ENCODE peak calls at places on chromosomes 13 and 19, in five cellular contexts. One of them, this sample, is unnamed.

GRCh38 chr19:40525234-40526051 is 51.2 kb upstream of the SHKBP1 start:
- DNase-seq in lower leg skin: no peak
- DNase-seq in GM06990: no peak
- DNase-seq in BE2C: no peak
- DNase-seq in neural crest cell: no peak
- DNase-seq in this sample: no peak

GRCh38 chr19:6877766-6878165 is 9.6 kb upstream of the ADGRE1 start:
- DNase-seq in lower leg skin: no peak
- DNase-seq in GM06990: no peak
- DNase-seq in BE2C: no peak
- DNase-seq in neural crest cell: no peak
- DNase-seq in this sample: no peak

GRCh38 chr13:71801781-71802180 is 65.2 kb downstream of the DACH1 start:
- DNase-seq in lower leg skin: no peak
- DNase-seq in GM06990: no peak
- DNase-seq in BE2C: peak
- DNase-seq in neural crest cell: no peak
- DNase-seq in this sample: no peak

GRCh38 chr13:43573361-43573740 is 213.4 kb downstream of the ENOX1 start:
- DNase-seq in lower leg skin: no peak
- DNase-seq in GM06990: no peak
- DNase-seq in BE2C: no peak
- DNase-seq in neural crest cell: no peak
- DNase-seq in this sample: no peak

GRCh38 chr13:82717249-82717648 is 1165.0 kb downstream of the SLITRK1 start:
- DNase-seq in lower leg skin: no peak
- DNase-seq in GM06990: no peak
- DNase-seq in BE2C: no peak
- DNase-seq in neural crest cell: no peak
- DNase-seq in this sample: no peak

GRCh38 chr13:113064534-113065405 is 40.8 kb upstream of the F7 start:
- DNase-seq in lower leg skin: no peak
- DNase-seq in GM06990: no peak
- DNase-seq in BE2C: no peak
- DNase-seq in neural crest cell: no peak
- DNase-seq in this sample: no peak

GRCh38 chr13:53136554-53136953 is 107.9 kb downstream of the OLFM4 start:
- DNase-seq in lower leg skin: no peak
- DNase-seq in GM06990: no peak
- DNase-seq in BE2C: no peak
- DNase-seq in neural crest cell: no peak
- DNase-seq in this sample: no peak

GRCh38 chr13:73717632-73718031 is 416.6 kb downstream of the KLF12 start:
- DNase-seq in lower leg skin: no peak
- DNase-seq in GM06990: no peak
- DNase-seq in BE2C: no peak
- DNase-seq in neural crest cell: no peak
- DNase-seq in this sample: no peak

GRCh38 chr13:40910324-40911050 is 108.6 kb downstream of the ELF1 start:
- DNase-seq in lower leg skin: no peak
- DNase-seq in GM06990: peak
- DNase-seq in BE2C: no peak
- DNase-seq in neural crest cell: no peak
- DNase-seq in this sample: no peak

GRCh38 chr13:95337597-95337996 is 36.3 kb upstream of the ABCC4 start:
- DNase-seq in lower leg skin: no peak
- DNase-seq in GM06990: no peak
- DNase-seq in BE2C: no peak
- DNase-seq in neural crest cell: no peak
- DNase-seq in this sample: no peak

GRCh38 chr19:13401388-13401787 is 104.9 kb downstream of the CACNA1A start:
- DNase-seq in lower leg skin: no peak
- DNase-seq in GM06990: no peak
- DNase-seq in BE2C: peak
- DNase-seq in neural crest cell: no peak
- DNase-seq in this sample: no peak

GRCh38 chr19:5663904-5664303 is 16.4 kb downstream of the MICOS13 start:
- DNase-seq in lower leg skin: no peak
- DNase-seq in GM06990: no peak
- DNase-seq in BE2C: no peak
- DNase-seq in neural crest cell: no peak
- DNase-seq in this sample: no peak

GRCh38 chr13:109154146-109154545 is 524.7 kb downstream of the MYO16 start:
- DNase-seq in lower leg skin: no peak
- DNase-seq in GM06990: no peak
- DNase-seq in BE2C: peak
- DNase-seq in neural crest cell: no peak
- DNase-seq in this sample: no peak

GRCh38 chr19:43311256-43311655 is 41.9 kb upstream of the PSG9 start:
- DNase-seq in lower leg skin: no peak
- DNase-seq in GM06990: no peak
- DNase-seq in BE2C: no peak
- DNase-seq in neural crest cell: no peak
- DNase-seq in this sample: no peak

GRCh38 chr19:40805258-40805868 is 6.4 kb downstream of the EGLN2 start:
- DNase-seq in lower leg skin: no peak
- DNase-seq in GM06990: no peak
- DNase-seq in BE2C: no peak
- DNase-seq in neural crest cell: no peak
- DNase-seq in this sample: no peak

GRCh38 chr19:18700501-18701249 is 17.2 kb downstream of the CRTC1 start:
- DNase-seq in lower leg skin: peak
- DNase-seq in GM06990: peak
- DNase-seq in BE2C: peak
- DNase-seq in neural crest cell: peak
- DNase-seq in this sample: no peak

GRCh38 chr19:973726-974563 is 10.2 kb upstream of the WDR18 start:
- DNase-seq in lower leg skin: no peak
- DNase-seq in GM06990: no peak
- DNase-seq in BE2C: peak
- DNase-seq in neural crest cell: no peak
- DNase-seq in this sample: no peak

GRCh38 chr19:1211494-1212234 is 6.1 kb downstream of the STK11 start:
- DNase-seq in lower leg skin: no peak
- DNase-seq in GM06990: peak
- DNase-seq in BE2C: no peak
- DNase-seq in neural crest cell: no peak
- DNase-seq in this sample: peak

GRCh38 chr13:52845766-52846566 is 2.5 kb downstream of the PCDH8 start:
- DNase-seq in lower leg skin: no peak
- DNase-seq in GM06990: peak
- DNase-seq in BE2C: peak
- DNase-seq in neural crest cell: peak
- DNase-seq in this sample: peak

GRCh38 chr19:41999071-41999877 is 5.2 kb upstream of the ATP1A3 start:
- DNase-seq in lower leg skin: no peak
- DNase-seq in GM06990: no peak
- DNase-seq in BE2C: peak
- DNase-seq in neural crest cell: no peak
- DNase-seq in this sample: no peak

GRCh38 chr19:41999878-42000208 is 5.8 kb upstream of the ATP1A3 start:
- DNase-seq in lower leg skin: no peak
- DNase-seq in GM06990: no peak
- DNase-seq in BE2C: no peak
- DNase-seq in neural crest cell: no peak
- DNase-seq in this sample: no peak

GRCh38 chr19:41997851-41998229 is 3.8 kb upstream of the ATP1A3 start:
- DNase-seq in lower leg skin: no peak
- DNase-seq in GM06990: no peak
- DNase-seq in BE2C: peak
- DNase-seq in neural crest cell: no peak
- DNase-seq in this sample: no peak

GRCh38 chr19:41997121-41997850 is 3.3 kb upstream of the ATP1A3 start:
- DNase-seq in lower leg skin: no peak
- DNase-seq in GM06990: no peak
- DNase-seq in BE2C: peak
- DNase-seq in neural crest cell: peak
- DNase-seq in this sample: no peak

GRCh38 chr19:41998246-41999020 is 4.4 kb upstream of the ATP1A3 start:
- DNase-seq in lower leg skin: no peak
- DNase-seq in GM06990: peak
- DNase-seq in BE2C: peak
- DNase-seq in neural crest cell: peak
- DNase-seq in this sample: no peak
- TF ChIP-seq CTCF in lower leg skin: no peak
- TF ChIP-seq CTCF in GM06990: peak
- TF ChIP-seq CTCF in BE2C: peak
- TF ChIP-seq CTCF in neural crest cell: peak
- TF ChIP-seq CTCF in this sample: peak

GRCh38 chr19:44657211-44657921 is 13.7 kb downstream of the PVR start:
- DNase-seq in lower leg skin: peak
- DNase-seq in GM06990: peak
- DNase-seq in BE2C: peak
- DNase-seq in neural crest cell: peak
- DNase-seq in this sample: peak
- TF ChIP-seq CTCF in lower leg skin: no peak
- TF ChIP-seq CTCF in GM06990: peak
- TF ChIP-seq CTCF in BE2C: peak
- TF ChIP-seq CTCF in neural crest cell: peak
- TF ChIP-seq CTCF in this sample: peak

GRCh38 chr19:16542045-16542893 is at the start of gene CHERP:
- DNase-seq in lower leg skin: peak
- DNase-seq in GM06990: peak
- DNase-seq in BE2C: peak
- DNase-seq in neural crest cell: peak
- DNase-seq in this sample: peak
- TF ChIP-seq CTCF in lower leg skin: no peak
- TF ChIP-seq CTCF in GM06990: no peak
- TF ChIP-seq CTCF in BE2C: no peak
- TF ChIP-seq CTCF in neural crest cell: no peak
- TF ChIP-seq CTCF in this sample: no peak

GRCh38 chr19:56721714-56722113 is 50.2 kb upstream of the ZNF835 start:
- DNase-seq in lower leg skin: no peak
- DNase-seq in GM06990: no peak
- DNase-seq in BE2C: no peak
- DNase-seq in neural crest cell: no peak
- DNase-seq in this sample: no peak

GRCh38 chr19:56720281-56720680 is 48.7 kb upstream of the ZNF835 start:
- DNase-seq in lower leg skin: no peak
- DNase-seq in GM06990: no peak
- DNase-seq in BE2C: no peak
- DNase-seq in neural crest cell: no peak
- DNase-seq in this sample: no peak

GRCh38 chr19:56727731-56728130 is 56.2 kb upstream of the ZNF835 start:
- DNase-seq in lower leg skin: no peak
- DNase-seq in GM06990: no peak
- DNase-seq in BE2C: no peak
- DNase-seq in neural crest cell: no peak
- DNase-seq in this sample: no peak

DNA sequence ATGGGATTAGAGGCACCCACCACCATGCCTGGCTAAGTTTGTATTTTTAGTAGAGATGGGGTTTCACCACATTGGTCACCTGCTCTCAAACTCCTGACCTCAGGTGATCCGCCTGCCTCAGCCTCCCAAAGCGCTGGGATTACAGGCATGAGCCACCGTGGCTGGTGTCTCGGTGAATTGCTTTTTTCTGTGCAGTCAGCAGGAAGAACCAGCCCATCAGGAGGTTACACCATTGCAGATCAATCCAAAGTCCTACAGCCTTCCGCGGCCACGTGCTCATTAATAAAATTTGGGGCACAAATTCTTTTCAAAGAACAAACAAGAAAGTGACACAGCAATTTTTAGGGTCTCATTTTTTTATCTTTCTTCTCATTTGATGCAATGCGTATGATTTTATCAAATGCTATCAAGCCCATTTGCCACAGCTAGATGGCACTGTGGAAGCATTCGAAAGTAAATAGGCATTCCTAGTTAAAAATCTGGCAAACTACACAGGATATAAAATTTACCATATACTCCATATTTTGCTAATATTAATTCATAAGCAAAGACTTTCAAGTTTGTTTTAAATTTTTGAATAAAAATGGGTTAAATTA is 54.4 kb upstream of the ZNF835 start:
- DNase-seq in lower leg skin: no peak
- DNase-seq in GM06990: no peak
- DNase-seq in BE2C: no peak
- DNase-seq in neural crest cell: no peak
- DNase-seq in this sample: no peak
- TF ChIP-seq CTCF in lower leg skin: no peak
- TF ChIP-seq CTCF in GM06990: no peak
- TF ChIP-seq CTCF in BE2C: peak
- TF ChIP-seq CTCF in neural crest cell: no peak
- TF ChIP-seq CTCF in this sample: peak

DNA sequence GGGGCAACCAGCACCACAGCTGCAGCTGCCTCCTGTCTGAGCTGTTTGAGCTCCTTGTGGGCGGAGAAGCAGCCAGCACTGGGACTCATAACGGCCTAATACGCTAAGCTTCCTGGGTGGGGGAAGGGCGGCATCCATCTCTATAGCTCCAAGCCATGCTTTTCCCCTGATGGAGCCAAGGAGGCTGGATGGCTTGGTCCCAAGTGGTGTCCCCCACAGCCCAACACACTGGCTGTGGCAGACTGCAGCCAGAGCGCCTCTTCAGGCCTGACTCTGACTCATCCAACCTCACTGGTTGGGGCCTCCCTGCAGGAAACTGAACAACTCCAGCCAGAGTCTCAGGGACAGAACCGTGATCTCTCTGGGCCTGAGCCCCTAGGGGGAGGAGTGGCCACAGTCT is 537.3 kb downstream of the SUCLA2 start:
- DNase-seq in lower leg skin: no peak
- DNase-seq in GM06990: no peak
- DNase-seq in BE2C: peak
- DNase-seq in neural crest cell: no peak
- DNase-seq in this sample: no peak
- TF ChIP-seq CTCF in lower leg skin: no peak
- TF ChIP-seq CTCF in GM06990: no peak
- TF ChIP-seq CTCF in BE2C: no peak
- TF ChIP-seq CTCF in neural crest cell: no peak
- TF ChIP-seq CTCF in this sample: no peak

GRCh38 chr19:12350890-12351197 is 14.6 kb downstream of the ZNF442 start:
- DNase-seq in lower leg skin: no peak
- DNase-seq in GM06990: no peak
- DNase-seq in BE2C: no peak
- DNase-seq in neural crest cell: no peak
- DNase-seq in this sample: no peak

GRCh38 chr19:12345197-12345596 is 11.8 kb upstream of the ZNF563 start:
- DNase-seq in lower leg skin: no peak
- DNase-seq in GM06990: no peak
- DNase-seq in BE2C: no peak
- DNase-seq in neural crest cell: no peak
- DNase-seq in this sample: no peak

GRCh38 chr19:12350185-12350889 is 15.1 kb downstream of the ZNF442 start:
- DNase-seq in lower leg skin: no peak
- DNase-seq in GM06990: no peak
- DNase-seq in BE2C: no peak
- DNase-seq in neural crest cell: no peak
- DNase-seq in this sample: no peak

GRCh38 chr19:12346896-12347295 is 13.5 kb upstream of the ZNF563 start:
- DNase-seq in lower leg skin: no peak
- DNase-seq in GM06990: no peak
- DNase-seq in BE2C: no peak
- DNase-seq in neural crest cell: no peak
- DNase-seq in this sample: no peak
- TF ChIP-seq CTCF in lower leg skin: no peak
- TF ChIP-seq CTCF in GM06990: no peak
- TF ChIP-seq CTCF in BE2C: peak
- TF ChIP-seq CTCF in neural crest cell: no peak
- TF ChIP-seq CTCF in this sample: no peak

This sample was measured in type B pancreatic cell.